ENCODE peak calls at places on chromosomes 6 and 20, in nine cellular contexts. B is breast epithelium; S is CD8-positive, alpha-beta T cell; V is IMR-90; F is cardiac muscle cell; R is lower lobe of right lung; H is ovary; A is hepatocyte; G is esophagus squamous epithelium. X is an unnamed sample. For H3K27me3, the result is how much of the 10 kb centered on the place peaks cover.

GRCh38 chr6:56144538-56145324 is 102.6 kb downstream of the COL21A1 start:
- DNase-seq in V (peak), H (no peak), B (no peak), R (no peak), S (no peak), G (no peak), A (no peak), F (no peak), X (peak)

GRCh38 chr6:11919771-11920440 is 92.2 kb upstream of the HIVEP1 start:
- DNase-seq in V (no peak), S (no peak), G (no peak), B (no peak), A (no peak), H (no peak), R (no peak), F (no peak), X (no peak)

GRCh38 chr6:26029857-26030653 is 57.2 kb upstream of the HFE start:
- DNase-seq in R (no peak), B (no peak), S (no peak), G (no peak), F (no peak), H (no peak), A (no peak), V (no peak), X (no peak)

GRCh38 chr6:109372070-109372585 is 10.1 kb downstream of the CD164 start:
- DNase-seq in V (no peak), H (no peak), B (no peak), G (no peak), S (no peak), F (no peak), A (no peak), R (no peak), X (no peak)

GRCh38 chr6:168479421-168479820 is 38.4 kb downstream of the SMOC2 start:
- DNase-seq in V (no peak), S (no peak), F (no peak), A (no peak), B (no peak), H (no peak), R (no peak), G (no peak), X (no peak)

GRCh38 chr6:90286884-90287488 is 9.7 kb downstream of the BACH2 start:
- DNase-seq in S (peak), H (no peak), B (no peak), V (peak), R (no peak), A (peak), F (peak), G (no peak), X (no peak)

GRCh38 chr6:121732641-121733040 is 297.2 kb downstream of the GJA1 start:
- DNase-seq in H (no peak), V (peak), S (no peak), F (no peak), A (no peak), R (no peak), B (no peak), G (no peak), X (no peak)

GRCh38 chr6:152609125-152609670 is 28.0 kb downstream of the SYNE1 start:
- DNase-seq in S (no peak), H (no peak), F (no peak), A (no peak), B (no peak), G (no peak), R (no peak), V (no peak), X (no peak)

GRCh38 chr6:152952866-152953509 is 29.9 kb downstream of the FBXO5 start:
- DNase-seq in R (no peak), B (no peak), V (peak), A (peak), H (no peak), S (no peak), G (no peak), F (peak), X (no peak)

GRCh38 chr20:50354690-50355592 is 155.2 kb upstream of the PTPN1 start:
- DNase-seq in A (peak), G (no peak), H (no peak), R (no peak), B (no peak), V (no peak), S (no peak), F (no peak), X (no peak)

GRCh38 chr20:39699331-39699730 is 737.2 kb downstream of the DHX35 start:
- DNase-seq in H (no peak), G (no peak), B (no peak), F (no peak), V (no peak), S (no peak), A (no peak), R (no peak), X (no peak)

GRCh38 chr6:34839696-34840352 is 47.9 kb downstream of the BLTP3A start:
- DNase-seq in G (no peak), S (no peak), B (no peak), F (no peak), R (no peak), V (peak), H (no peak), A (no peak), X (no peak)

GRCh38 chr6:7991536-7991935 is 72.7 kb downstream of the BLOC1S5 start:
- DNase-seq in B (no peak), F (no peak), H (no peak), G (no peak), S (no peak), A (no peak), V (no peak), R (no peak), X (no peak)

GRCh38 chr6:167731731-167732422 is 94.8 kb upstream of the AFDN start:
- DNase-seq in S (no peak), A (no peak), V (no peak), H (no peak), R (no peak), B (no peak), G (no peak), F (no peak), X (no peak)

GRCh38 chr6:152587473-152587872 is 49.7 kb downstream of the SYNE1 start:
- DNase-seq in A (no peak), B (no peak), R (no peak), V (no peak), G (no peak), H (no peak), F (no peak), S (no peak), X (no peak)

GRCh38 chr6:89680150-89680549 is 41.6 kb upstream of the LYRM2 start:
- DNase-seq in F (no peak), R (no peak), G (no peak), B (no peak), A (no peak), S (no peak), V (no peak), H (no peak), X (no peak)

GRCh38 chr20:18019068-18019467 is 38.6 kb downstream of the OVOL2 start:
- DNase-seq in G (no peak), H (no peak), F (no peak), A (no peak), V (peak), S (no peak), B (no peak), R (no peak), X (no peak)

GRCh38 chr6:38047562-38047961 is 228.0 kb downstream of the ZFAND3 start:
- DNase-seq in B (no peak), H (no peak), R (no peak), F (no peak), G (no peak), V (no peak), S (no peak), A (no peak), X (no peak)

GRCh38 chr6:31768717-31769257 is 6.3 kb downstream of the SAPCD1 start:
- DNase-seq in S (no peak), R (no peak), F (no peak), B (no peak), H (no peak), G (no peak), V (no peak), A (no peak), X (no peak)

GRCh38 chr6:128807577-128807976 is 75.4 kb upstream of the LAMA2 start:
- DNase-seq in V (peak), S (no peak), B (no peak), A (peak), G (no peak), R (no peak), H (no peak), F (peak), X (no peak)

GRCh38 chr20:46388201-46388836 is 18.1 kb downstream of the ELMO2 start:
- DNase-seq in F (no peak), H (no peak), V (no peak), G (no peak), S (no peak), A (no peak), B (no peak), R (no peak), X (no peak)

GRCh38 chr6:142816024-142816423 is 129.0 kb downstream of the HIVEP2 start:
- DNase-seq in S (no peak), F (no peak), G (no peak), B (no peak), R (no peak), H (no peak), V (peak), A (no peak), X (no peak)
- H3K4me3 ChIP-seq in S (no peak), F (no peak), G (no peak), B (no peak), R (no peak), H (no peak), V (no peak), A (no peak), X (no peak)

GRCh38 chr6:28673417-28673799 is 147.7 kb downstream of the GPX5 start:
- DNase-seq in F (no peak), G (no peak), B (no peak), H (no peak), A (no peak), V (no peak), S (no peak), R (no peak), X (no peak)
- H3K27me3 ChIP-seq in F (under half), G (under half), B (under half), H (under half), A (under half), V (under half), S (under half), R (under half), X (under half)

GRCh38 chr6:157281570-157281969 is 41.7 kb downstream of the TMEM242 start:
- DNase-seq in G (no peak), S (no peak), H (no peak), B (no peak), A (no peak), V (no peak), F (no peak), R (no peak), X (no peak)
- TF ChIP-seq CTCF in G (peak), S (no peak), H (no peak), B (peak), A (no peak), V (peak), F (peak), R (peak), X (peak)

GRCh38 chr6:136761227-136761922 is 30.9 kb downstream of the MAP3K5 start:
- DNase-seq in A (no peak), V (peak), S (peak), G (no peak), R (no peak), H (no peak), B (peak), F (peak), X (no peak)
- H3K4me3 ChIP-seq in A (no peak), V (no peak), S (no peak), G (peak), R (peak), H (peak), B (peak), F (no peak), X (no peak)

GRCh38 chr20:1665345-1665744 is 7.8 kb upstream of the SIRPG start:
- DNase-seq in R (no peak), B (no peak), V (no peak), G (no peak), F (no peak), S (no peak), H (no peak), A (no peak), X (no peak)

GRCh38 chr20:1664911-1665310 is 7.3 kb upstream of the SIRPG start:
- DNase-seq in V (no peak), G (no peak), F (no peak), B (no peak), R (no peak), H (no peak), S (peak), A (no peak), X (no peak)

GRCh38 chr20:1660263-1660662 is 2.7 kb upstream of the SIRPG start:
- DNase-seq in H (no peak), B (no peak), S (no peak), G (no peak), V (no peak), A (no peak), R (no peak), F (no peak), X (no peak)

GRCh38 chr20:1663917-1664316 is 6.3 kb upstream of the SIRPG start:
- DNase-seq in G (no peak), H (no peak), F (no peak), R (no peak), B (no peak), A (no peak), S (peak), V (peak), X (no peak)

DNA sequence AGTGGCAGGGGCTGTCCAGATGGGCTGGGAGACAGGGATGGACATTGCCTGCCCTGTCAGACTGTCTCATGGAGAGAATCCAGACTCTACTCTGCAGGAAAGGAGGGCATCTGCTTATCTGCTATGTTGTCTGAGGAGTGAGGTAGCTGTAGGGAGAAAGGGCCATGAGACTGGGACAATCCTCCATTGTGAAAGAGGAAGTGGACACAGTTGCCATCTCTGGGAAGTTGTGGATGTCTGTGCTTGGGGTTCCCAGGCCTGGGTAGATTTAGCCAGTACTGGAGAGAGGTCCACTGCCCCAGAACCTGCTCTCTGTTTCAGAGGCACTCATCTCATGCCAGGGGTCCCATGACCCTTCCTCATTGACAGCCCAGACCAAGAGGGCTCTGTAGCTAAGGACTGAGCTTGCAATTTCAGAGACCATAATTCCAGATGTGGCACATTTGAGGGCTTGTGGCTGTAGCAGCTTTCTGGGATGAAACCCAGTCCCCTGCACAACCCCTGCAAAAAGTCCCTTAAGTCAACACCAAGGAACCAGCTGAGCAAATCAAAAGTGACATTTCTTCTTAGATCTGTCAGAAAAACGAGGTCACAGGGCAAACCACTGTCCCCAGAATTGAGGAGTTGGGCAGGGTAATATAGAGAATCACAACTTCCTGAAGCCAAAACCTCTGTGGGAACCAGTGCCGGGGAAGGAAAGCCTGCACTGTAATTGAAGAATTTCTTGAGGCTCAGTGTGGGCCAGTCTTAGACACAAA is 4.1 kb upstream of the SIRPG start:
- DNase-seq in B (no peak), R (no peak), G (no peak), H (no peak), A (no peak), S (peak), V (no peak), F (no peak), X (no peak)
- H3K27me3 ChIP-seq in B (under half), R (under half), G (under half), H (under half), A (under half), S (under half), V (under half), F (under half), X (under half)

DNA sequence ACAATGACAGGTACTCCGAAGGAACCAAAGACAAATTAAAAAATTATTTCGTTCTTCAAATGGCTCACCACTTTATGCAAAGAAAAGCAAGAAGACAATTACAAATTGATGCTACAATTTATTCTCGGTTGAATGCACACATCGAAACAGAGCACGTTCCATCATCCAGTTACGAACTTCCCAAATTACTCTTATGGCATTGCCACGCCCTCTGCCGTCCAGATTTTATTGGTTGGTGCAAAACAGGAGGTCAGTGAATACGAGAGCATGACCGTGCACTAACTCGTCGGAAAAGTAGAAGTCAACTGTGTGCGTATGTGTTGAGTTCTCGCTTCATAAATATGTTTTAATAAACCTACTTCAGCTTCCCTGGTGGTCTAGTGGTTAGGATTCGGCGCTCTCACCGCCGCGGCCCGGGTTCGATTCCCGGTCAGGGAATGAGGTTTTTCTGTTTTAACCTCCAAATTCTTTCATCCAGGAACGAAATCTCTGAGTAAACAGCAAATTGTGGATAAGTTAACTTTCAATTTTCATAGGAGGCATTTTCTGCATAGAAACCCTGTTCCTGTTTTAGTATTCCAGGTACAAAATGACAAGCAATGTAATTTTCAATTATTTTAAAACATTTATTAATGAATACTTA is 23.2 kb downstream of the ZNF311 start:
- DNase-seq in V (peak), A (peak), F (peak), G (no peak), H (peak), B (peak), S (peak), R (peak), X (peak)
- TF ChIP-seq CTCF in V (no peak), A (no peak), F (no peak), G (peak), H (no peak), B (no peak), S (no peak), R (peak), X (no peak)

GRCh38 chr6:83463886-83464285 is 33.0 kb upstream of the ME1 start:
- DNase-seq in B (no peak), G (no peak), H (no peak), R (no peak), A (peak), V (peak), S (no peak), F (no peak), X (no peak)
- H3K4me3 ChIP-seq in B (no peak), G (no peak), H (no peak), R (no peak), A (no peak), V (no peak), S (no peak), F (no peak), X (no peak)

DNA sequence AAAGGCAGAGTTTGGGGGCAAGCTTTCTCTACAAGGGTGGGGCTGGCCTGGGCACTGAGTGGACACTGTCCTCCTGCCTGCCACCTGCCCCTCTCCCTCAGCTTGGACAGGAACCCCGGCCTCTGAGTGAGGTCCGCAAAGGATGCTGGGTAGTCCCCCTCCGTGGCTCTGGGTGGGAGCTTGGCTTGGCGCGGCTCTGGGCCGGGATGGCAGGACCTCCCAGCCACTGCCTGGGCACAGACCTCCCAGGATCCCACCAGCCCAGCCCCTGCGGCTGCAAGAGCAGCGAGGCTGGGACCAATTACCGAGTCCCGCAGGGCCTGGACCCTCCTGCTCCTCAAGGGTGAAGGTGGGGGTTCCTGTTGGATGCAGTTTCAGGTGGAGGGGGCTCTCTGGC is 2.9 kb upstream of the SOX18 start:
- DNase-seq in S (no peak), G (no peak), V (no peak), F (no peak), B (no peak), A (no peak), H (no peak), R (no peak), X (no peak)
- H3K27me3 ChIP-seq in S (under half), G (under half), V (under half), F (under half), B (half or more), A (under half), H (under half), R (half or more), X (under half)

GRCh38 chr6:146961831-146962230 is 242.4 kb upstream of the STXBP5 start:
- DNase-seq in V (no peak), G (no peak), B (no peak), R (no peak), H (no peak), S (no peak), F (no peak), A (no peak), X (no peak)

GRCh38 chr6:146962332-146962731 is 241.9 kb upstream of the STXBP5 start:
- DNase-seq in V (no peak), S (no peak), F (no peak), R (no peak), G (no peak), H (no peak), B (no peak), A (no peak), X (no peak)

GRCh38 chr6:146955570-146955969 is 248.6 kb upstream of the STXBP5 start:
- DNase-seq in H (no peak), F (no peak), S (no peak), A (no peak), G (no peak), R (no peak), B (no peak), V (no peak), X (no peak)

GRCh38 chr6:146957443-146957842 is 246.8 kb upstream of the STXBP5 start:
- DNase-seq in S (no peak), V (no peak), R (no peak), F (peak), G (no peak), A (no peak), H (no peak), B (no peak), X (no peak)
- TF ChIP-seq CTCF in S (no peak), V (no peak), R (no peak), F (no peak), G (no peak), A (no peak), H (no peak), B (no peak), X (no peak)

GRCh38 chr6:19317587-19317986 is 519.6 kb upstream of the ID4 start:
- DNase-seq in G (no peak), B (no peak), R (no peak), A (no peak), H (no peak), S (no peak), F (no peak), V (no peak), X (no peak)

GRCh38 chr6:19325335-19325789 is 511.8 kb upstream of the ID4 start:
- DNase-seq in S (no peak), A (peak), V (no peak), R (no peak), F (no peak), B (peak), H (no peak), G (no peak), X (peak)

GRCh38 chr6:19319005-19319404 is 518.2 kb upstream of the ID4 start:
- DNase-seq in H (no peak), R (no peak), S (no peak), V (no peak), A (no peak), F (no peak), B (no peak), G (no peak), X (no peak)

GRCh38 chr6:19322691-19323470 is 514.3 kb upstream of the ID4 start:
- DNase-seq in S (no peak), G (no peak), H (no peak), R (no peak), B (peak), A (no peak), F (no peak), V (no peak), X (peak)

GRCh38 chr6:19320066-19320465 is 517.1 kb upstream of the ID4 start:
- DNase-seq in S (no peak), G (no peak), H (no peak), A (no peak), F (no peak), V (no peak), B (peak), R (no peak), X (no peak)
- H3K4me3 ChIP-seq in S (no peak), G (no peak), H (no peak), A (no peak), F (no peak), V (no peak), B (no peak), R (no peak), X (no peak)